ENCODE peak calls at places on chromosomes 4 and X, in eight cellular contexts. Q is mammary epithelial cell, X is fibroblast of lung, D is GM23248, O is GM23338, U is IMR-90, N is SK-N-SH, R is OCI-LY7. P is an unnamed sample.

GRCh38 chr4:19945979-19946380 is 305.7 kb upstream of the SLIT2 start:
- DNase-seq in D (peak; percentile 93), O (no peak), U (peak; percentile 97), Q (peak; percentile 88), N (no peak), R (no peak), X (peak; percentile 100), P (no peak)

GRCh38 chr4:131584587-131584986 is 1564.5 kb upstream of the PCDH10 start:
- DNase-seq in N (no peak), O (no peak), Q (peak; percentile 98), U (no peak), X (no peak), R (peak; percentile 30), D (no peak), P (no peak)

GRCh38 chr4:40228497-40229365 is 31.9 kb downstream of the RHOH start:
- DNase-seq in Q (no peak), D (peak; percentile 17), R (no peak), U (no peak), O (peak; percentile 74), X (no peak), N (no peak), P (peak; percentile 36)

GRCh38 chrX:149648932-149649331 is 17.3 kb upstream of the TMEM185A start:
- DNase-seq in D (no peak), X (no peak), R (no peak), O (peak; percentile 21), Q (no peak), U (no peak), N (no peak), P (no peak)

GRCh38 chrX:151879856-151880255 is 32.8 kb upstream of the MAGEA4 start:
- DNase-seq in D (no peak), X (no peak), R (no peak), N (no peak), Q (no peak), U (no peak), O (no peak), P (no peak)

GRCh38 chr4:88352062-88352461 is 26.6 kb upstream of the HERC6 start:
- DNase-seq in U (peak; percentile 16), N (no peak), X (peak; percentile 74), O (peak; percentile 9), Q (peak; percentile 48), R (no peak), D (peak; percentile 76), P (no peak)

GRCh38 chr4:55545133-55545532 is 1.6 kb downstream of the CLOCK start:
- DNase-seq in Q (peak; percentile 50), R (no peak), X (peak; percentile 32), O (peak; percentile 46), U (peak; percentile 28), D (peak; percentile 34), N (no peak), P (peak; percentile 31)

GRCh38 chrX:148310402-148311200 is 189.8 kb upstream of the AFF2 start:
- DNase-seq in N (no peak), O (no peak), D (no peak), U (no peak), R (peak; percentile 85), X (no peak), Q (no peak), P (no peak)

DNA sequence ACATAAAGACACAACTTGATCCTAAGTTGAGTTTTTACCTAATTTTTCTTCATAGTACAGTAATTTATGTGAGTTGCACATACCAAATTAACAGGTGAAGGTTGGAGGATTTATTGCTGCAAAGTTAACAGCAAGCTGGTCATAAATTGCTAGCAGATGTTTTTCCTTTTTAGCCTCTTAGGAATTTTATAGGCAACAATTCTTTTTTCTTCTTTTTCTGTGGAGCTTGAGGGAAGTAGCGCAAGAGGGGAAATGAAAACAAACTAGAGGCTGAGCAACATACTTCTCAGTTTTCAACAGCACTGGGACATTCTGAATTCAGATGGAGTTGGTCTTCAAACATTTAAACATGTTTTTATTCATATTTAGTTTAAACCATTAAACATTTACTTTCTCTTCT is 63.7 kb upstream of the TLR2 start:
- DNase-seq in R (no peak), O (no peak), Q (no peak), U (peak; percentile 57), N (no peak), D (no peak), X (no peak), P (no peak)
- H3K36me3 ChIP-seq in R (peaks cover 99% of the 10 kb centered on the region), O (peaks cover 8% of the 10 kb centered on the region), Q (peaks cover 3% of the 10 kb centered on the region), U (peaks cover 16% of the 10 kb centered on the region), N (peaks cover 20% of the 10 kb centered on the region), D (peaks cover 7% of the 10 kb centered on the region), X (peaks cover 7% of the 10 kb centered on the region), P (no peaks in the 10 kb centered on the region)

GRCh38 chr4:125550769-125551168 is 236.0 kb downstream of the FAT4 start:
- DNase-seq in O (no peak), X (no peak), D (no peak), R (no peak), Q (no peak), N (no peak), U (no peak), P (no peak)

GRCh38 chr4:125551967-125552366 is 237.2 kb downstream of the FAT4 start:
- DNase-seq in D (no peak), Q (no peak), U (no peak), O (no peak), X (no peak), R (no peak), N (no peak), P (no peak)

GRCh38 chr4:125546272-125546671 is 231.5 kb downstream of the FAT4 start:
- DNase-seq in U (no peak), N (no peak), Q (no peak), X (no peak), R (no peak), D (no peak), O (no peak), P (no peak)

GRCh38 chr4:125551451-125551850 is 236.7 kb downstream of the FAT4 start:
- DNase-seq in Q (no peak), R (no peak), X (no peak), O (no peak), U (no peak), D (no peak), N (no peak), P (no peak)

DNA sequence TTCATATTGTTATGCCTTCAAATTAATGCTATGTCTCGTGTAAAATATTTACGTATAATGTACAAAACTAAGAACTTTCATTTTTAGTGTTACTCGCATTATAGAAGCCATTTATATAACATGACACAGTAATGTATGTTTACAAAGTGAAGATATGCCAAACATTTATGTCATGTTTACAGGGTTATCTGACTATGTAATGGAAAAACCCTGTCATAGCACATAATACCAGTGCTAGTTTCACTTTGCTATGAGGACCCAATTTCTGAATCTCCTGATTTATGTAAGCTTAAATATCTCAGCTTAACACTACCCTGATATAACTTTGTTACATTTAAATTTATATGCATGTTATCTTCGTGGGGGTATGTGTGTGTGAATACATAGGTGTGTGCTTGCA is 233.1 kb downstream of the FAT4 start:
- DNase-seq in U (peak; percentile 59), X (no peak), Q (no peak), D (peak; percentile 1), R (no peak), O (no peak), N (no peak), P (no peak)
- H2AFZ ChIP-seq in U (no peak overlapping the region), X (no peak overlapping the region), Q (no peak overlapping the region), D (no peak overlapping the region), R (no peak overlapping the region), O (no peak overlapping the region), N (no peak overlapping the region), P (no peak overlapping the region)

GRCh38 chr4:3517731-3518510 is 14.3 kb downstream of the LRPAP1 start:
- DNase-seq in O (no peak), U (no peak), D (no peak), N (no peak), X (no peak), Q (no peak), R (no peak), P (no peak)

GRCh38 chr4:3516836-3517730 is 15.1 kb downstream of the LRPAP1 start:
- DNase-seq in D (no peak), N (no peak), X (no peak), O (no peak), U (no peak), R (no peak), Q (no peak), P (no peak)

GRCh38 chr4:3518941-3519340 is 13.3 kb downstream of the LRPAP1 start:
- DNase-seq in D (no peak), N (no peak), U (no peak), O (no peak), X (no peak), R (no peak), Q (no peak), P (no peak)

GRCh38 chr4:3519468-3520264 is 12.6 kb downstream of the LRPAP1 start:
- DNase-seq in N (no peak), O (no peak), Q (no peak), U (no peak), D (no peak), R (no peak), X (no peak), P (no peak)

DNA sequence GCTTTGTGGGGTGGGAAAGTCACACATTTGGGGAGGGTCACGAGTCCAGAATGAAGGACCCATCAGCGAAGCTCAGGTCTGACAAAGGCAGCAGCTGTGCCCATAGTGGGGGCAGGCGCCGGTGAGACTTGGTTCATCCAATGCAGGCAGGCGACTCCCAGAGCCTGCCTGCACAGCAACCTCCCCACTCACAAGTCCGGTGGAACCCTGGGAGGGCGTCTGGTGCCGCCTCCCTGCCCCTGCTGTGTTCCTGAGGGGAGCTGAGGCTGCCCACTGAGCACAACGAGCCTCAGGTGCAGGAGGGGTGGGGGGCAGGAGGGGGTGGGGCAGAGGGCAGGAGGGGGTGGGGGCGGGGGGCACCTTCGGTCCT is 13.7 kb downstream of the LRPAP1 start:
- DNase-seq in R (no peak), X (no peak), Q (no peak), N (no peak), U (no peak), D (no peak), O (no peak), P (no peak)
- H3K36me3 ChIP-seq in R (peaks cover 75% of the 10 kb centered on the region), X (peaks cover 34% of the 10 kb centered on the region), Q (peaks cover 11% of the 10 kb centered on the region), N (peaks cover 91% of the 10 kb centered on the region), U (peaks cover 72% of the 10 kb centered on the region), D (no peaks in the 10 kb centered on the region), O (peaks cover 9% of the 10 kb centered on the region), P (no peaks in the 10 kb centered on the region)

GRCh38 chr4:11428161-11428700 is 463 bp downstream of the HS3ST1 start:
- DNase-seq in R (no peak), Q (no peak), D (no peak), U (no peak), X (no peak), N (no peak), O (peak; percentile 47), P (peak; percentile 37)

GRCh38 chr4:11428701-11429571 is at the start of gene HS3ST1:
- DNase-seq in U (peak; percentile 8), R (no peak), D (peak; percentile 27), Q (peak; percentile 96), O (peak; percentile 91), N (peak; percentile 38), X (peak; percentile 63), P (peak; percentile 89)

GRCh38 chr4:11427201-11427996 is 1.3 kb downstream of the HS3ST1 start:
- DNase-seq in R (no peak), Q (peak; percentile 43), O (peak; percentile 57), D (no peak), N (no peak), X (peak; percentile 7), U (no peak), P (peak; percentile 32)

GRCh38 chr4:11426716-11427115 is 2.0 kb downstream of the HS3ST1 start:
- DNase-seq in U (no peak), O (no peak), R (no peak), D (no peak), N (no peak), X (peak; percentile 7), Q (peak; percentile 23), P (peak; percentile 33)

GRCh38 chr4:11429646-11430045 is 952 bp upstream of the HS3ST1 start:
- DNase-seq in U (no peak), Q (no peak), N (no peak), D (no peak), O (peak; percentile 32), X (no peak), R (no peak), P (no peak)
- H2AFZ ChIP-seq in U (no peak overlapping the region), Q (peak overlapping the region; percentile 86), N (no peak overlapping the region), D (no peak overlapping the region), O (peak overlapping the region; percentile 95), X (no peak overlapping the region), R (no peak overlapping the region), P (no peak overlapping the region)

GRCh38 chr4:139050436-139050835 is 34.9 kb downstream of the NOCT start:
- DNase-seq in X (peak; percentile 62), Q (no peak), N (no peak), R (no peak), O (no peak), U (peak; percentile 57), D (no peak), P (no peak)
- H3K36me3 ChIP-seq in X (peaks cover 4% of the 10 kb centered on the region), Q (peaks cover 10% of the 10 kb centered on the region), N (peaks cover 46% of the 10 kb centered on the region), R (peaks cover 92% of the 10 kb centered on the region), O (peaks cover 16% of the 10 kb centered on the region), U (peaks cover 7% of the 10 kb centered on the region), D (peaks cover 17% of the 10 kb centered on the region), P (peaks cover 5% of the 10 kb centered on the region)